ENCODE peak calls at places on chromosomes 5 and 9, in nine cellular contexts. W is neural progenitor cell; N is AG08395; R is glutamatergic neuron; S is H9; G is PC-9; E is A172; C is AG08396; K is stimulated activated CD8-positive, alpha-beta memory T cell treated with anti-CD3 and anti-CD28 coated beads, Interleukin-15, amount 100 ng/mL, for 24 hours. Q is an unnamed sample.

GRCh38 chr5:97495301-97495700 is 312.3 kb upstream of the RIOK2 start:
- DNase-seq in W (peak; percentile 19), C (no peak), S (no peak), G (no peak), E (no peak), N (no peak), R (no peak), K (no peak), Q (no peak)

GRCh38 chr5:100731768-100732167 is 171.3 kb downstream of the ST8SIA4 start:
- DNase-seq in R (no peak), G (no peak), N (no peak), K (no peak), W (no peak), S (no peak), E (peak; percentile 20), C (no peak), Q (no peak)

GRCh38 chr9:109166171-109166770 is 778 bp downstream of the FRRS1L start:
- DNase-seq in R (no peak), W (peak; percentile 88), C (no peak), G (no peak), E (no peak), K (no peak), N (no peak), S (peak; percentile 43), Q (no peak)

GRCh38 chr9:122190597-122191381 is 31.1 kb downstream of the MORN5 start:
- DNase-seq in G (no peak), W (no peak), C (peak; percentile 50), N (peak; percentile 77), K (no peak), R (no peak), S (no peak), E (no peak), Q (no peak)

GRCh38 chr5:115543365-115543700 is 1.2 kb downstream of the FEM1C start:
- DNase-seq in S (no peak), W (peak; percentile 10), G (no peak), C (no peak), N (no peak), E (no peak), K (no peak), R (no peak), Q (no peak)

GRCh38 chr5:154390746-154391359 is 54.9 kb upstream of the SAP30L start:
- DNase-seq in N (no peak), C (no peak), E (no peak), G (no peak), K (no peak), R (no peak), S (no peak), W (no peak), Q (no peak)

GRCh38 chr5:130116972-130117371 is 212.7 kb downstream of the CHSY3 start:
- DNase-seq in G (no peak), R (no peak), E (no peak), W (no peak), N (no peak), K (no peak), S (no peak), C (no peak), Q (no peak)

GRCh38 chr9:93825348-93826115 is 129.6 kb downstream of the BARX1 start:
- DNase-seq in W (no peak), R (no peak), E (no peak), K (no peak), N (peak; percentile 1), S (no peak), C (peak; percentile 3), G (no peak), Q (no peak)

GRCh38 chr5:173075137-173075868 is 19.2 kb downstream of the CREBRF start:
- DNase-seq in N (no peak), R (no peak), G (peak; percentile 78), K (no peak), C (no peak), W (no peak), E (no peak), S (no peak), Q (no peak)

GRCh38 chr5:100188339-100188738 is 346.8 kb upstream of the FAM174A start:
- DNase-seq in E (peak; percentile 3), C (no peak), N (no peak), W (no peak), K (no peak), G (no peak), R (no peak), S (no peak), Q (no peak)

GRCh38 chr9:95874303-95874988 is 1.0 kb upstream of the ERCC6L2 start:
- DNase-seq in S (no peak), C (peak; percentile 18), G (peak; percentile 38), W (peak; percentile 15), R (no peak), N (peak; percentile 20), E (peak; percentile 46), K (no peak), Q (no peak)

GRCh38 chr9:100775912-100776311 is 198.0 kb downstream of the CAVIN4 start:
- DNase-seq in E (no peak), W (no peak), C (no peak), K (no peak), R (no peak), N (no peak), S (no peak), G (no peak), Q (no peak)

GRCh38 chr9:93119953-93120845 is 13.9 kb downstream of the NINJ1 start:
- DNase-seq in K (no peak), R (peak; percentile 22), C (peak; percentile 94), E (peak; percentile 93), N (peak; percentile 95), S (peak; percentile 23), G (peak; percentile 94), W (no peak), Q (no peak)

GRCh38 chr5:170355601-170356098 is 33.5 kb downstream of the KCNMB1 start:
- DNase-seq in N (no peak), C (no peak), W (no peak), K (no peak), G (no peak), R (peak; percentile 42), S (no peak), E (no peak), Q (no peak)

GRCh38 chr9:86685556-86685955 is 261.8 kb downstream of the GAS1 start:
- DNase-seq in R (no peak), S (no peak), N (no peak), K (no peak), E (no peak), C (no peak), G (no peak), W (no peak), Q (no peak)

GRCh38 chr9:2411459-2412215 is 209.9 kb upstream of the VLDLR start:
- DNase-seq in C (no peak), E (peak; percentile 68), N (peak; percentile 27), K (no peak), S (no peak), G (peak; percentile 38), R (no peak), W (peak; percentile 48), Q (no peak)

GRCh38 chr5:167770461-167770860 is 521.0 kb upstream of the WWC1 start:
- DNase-seq in G (no peak), W (no peak), N (peak; percentile 75), S (no peak), R (no peak), K (no peak), C (peak; percentile 22), E (peak; percentile 17), Q (no peak)

GRCh38 chr9:16236882-16237281 is 633.6 kb downstream of the BNC2 start:
- DNase-seq in G (no peak), C (no peak), R (no peak), S (no peak), N (peak; percentile 43), K (no peak), W (no peak), E (no peak), Q (no peak)

GRCh38 chr5:169545762-169546161 is 37.8 kb upstream of the SPDL1 start:
- DNase-seq in R (no peak), G (no peak), C (no peak), N (peak; percentile 35), K (no peak), E (peak; percentile 48), S (no peak), W (no peak), Q (no peak)

GRCh38 chr9:14597171-14597799 is 95.9 kb downstream of the ZDHHC21 start:
- DNase-seq in S (no peak), E (no peak), K (no peak), R (no peak), N (no peak), W (no peak), G (no peak), C (no peak), Q (no peak)

GRCh38 chr5:72600401-72600981 is 93.3 kb upstream of the ZNF366 start:
- DNase-seq in S (no peak), N (peak; percentile 94), C (peak; percentile 78), G (peak; percentile 95), K (no peak), E (peak; percentile 82), R (no peak), W (no peak), Q (no peak)

Q was measured in activated naive CD8-positive, alpha-beta T cell treated with anti-CD3 and anti-CD28 coated beads, Interleukin-2, amount 50 U/mL, for 16 hours.